ENCODE peak calls at places on chromosomes 12 and 14, in six cellular contexts. One of them, this sample, is unnamed.

GRCh38 chr12:32418903-32419519 is 19.7 kb downstream of the FGD4 start:
- DNase-seq in fibroblast of lung: no peak
- DNase-seq in GM23338: peak; percentile 54
- DNase-seq in mammary epithelial cell: no peak
- DNase-seq in neural progenitor cell: peak; percentile 11
- DNase-seq in OCI-LY7: no peak
- DNase-seq in this sample: peak; percentile 73

GRCh38 chr14:103721334-103722120 is 5.9 kb downstream of the ZFYVE21 start:
- DNase-seq in fibroblast of lung: no peak
- DNase-seq in GM23338: no peak
- DNase-seq in mammary epithelial cell: peak; percentile 94
- DNase-seq in neural progenitor cell: no peak
- DNase-seq in OCI-LY7: no peak
- DNase-seq in this sample: no peak

GRCh38 chr12:21980544-21980943 is 39.3 kb upstream of the ABCC9 start:
- DNase-seq in fibroblast of lung: no peak
- DNase-seq in GM23338: no peak
- DNase-seq in mammary epithelial cell: no peak
- DNase-seq in neural progenitor cell: no peak
- DNase-seq in OCI-LY7: no peak
- DNase-seq in this sample: no peak

GRCh38 chr14:90193925-90194324 is 62.4 kb upstream of the PSMC1 start:
- DNase-seq in fibroblast of lung: no peak
- DNase-seq in GM23338: peak; percentile 81
- DNase-seq in mammary epithelial cell: no peak
- DNase-seq in neural progenitor cell: peak; percentile 31
- DNase-seq in OCI-LY7: peak; percentile 9
- DNase-seq in this sample: peak; percentile 63

GRCh38 chr12:111828338-111828979 is 13.6 kb upstream of the MAPKAPK5 start:
- DNase-seq in fibroblast of lung: no peak
- DNase-seq in GM23338: no peak
- DNase-seq in mammary epithelial cell: no peak
- DNase-seq in neural progenitor cell: no peak
- DNase-seq in OCI-LY7: no peak
- DNase-seq in this sample: no peak

GRCh38 chr14:57686317-57686716 is 179.6 kb downstream of the SLC35F4 start:
- DNase-seq in fibroblast of lung: no peak
- DNase-seq in GM23338: no peak
- DNase-seq in mammary epithelial cell: no peak
- DNase-seq in neural progenitor cell: peak; percentile 20
- DNase-seq in OCI-LY7: no peak
- DNase-seq in this sample: no peak

GRCh38 chr12:40688085-40688725 is 4.0 kb upstream of the CNTN1 start:
- DNase-seq in fibroblast of lung: no peak
- DNase-seq in GM23338: no peak
- DNase-seq in mammary epithelial cell: no peak
- DNase-seq in neural progenitor cell: no peak
- DNase-seq in OCI-LY7: no peak
- DNase-seq in this sample: no peak

GRCh38 chr12:115320967-115321366 is 637.0 kb upstream of the TBX3 start:
- DNase-seq in fibroblast of lung: no peak
- DNase-seq in GM23338: no peak
- DNase-seq in mammary epithelial cell: no peak
- DNase-seq in neural progenitor cell: no peak
- DNase-seq in OCI-LY7: no peak
- DNase-seq in this sample: no peak

GRCh38 chr14:90281261-90281660 is 24.9 kb downstream of the PSMC1 start:
- DNase-seq in fibroblast of lung: peak; percentile 43
- DNase-seq in GM23338: no peak
- DNase-seq in mammary epithelial cell: peak; percentile 80
- DNase-seq in neural progenitor cell: no peak
- DNase-seq in OCI-LY7: no peak
- DNase-seq in this sample: no peak

GRCh38 chr12:127893875-127894635 is 372.9 kb upstream of the TMEM132C start:
- DNase-seq in fibroblast of lung: no peak
- DNase-seq in GM23338: peak; percentile 54
- DNase-seq in mammary epithelial cell: no peak
- DNase-seq in neural progenitor cell: peak; percentile 60
- DNase-seq in OCI-LY7: peak; percentile 22
- DNase-seq in this sample: peak; percentile 74

GRCh38 chr12:94534761-94535613 is 75.3 kb upstream of the CEP83 start:
- DNase-seq in fibroblast of lung: no peak
- DNase-seq in GM23338: peak; percentile 13
- DNase-seq in mammary epithelial cell: no peak
- DNase-seq in neural progenitor cell: peak; percentile 70
- DNase-seq in OCI-LY7: no peak
- DNase-seq in this sample: no peak

GRCh38 chr14:71107921-71108320 is 200.7 kb downstream of the PCNX1 start:
- DNase-seq in fibroblast of lung: no peak
- DNase-seq in GM23338: no peak
- DNase-seq in mammary epithelial cell: no peak
- DNase-seq in neural progenitor cell: no peak
- DNase-seq in OCI-LY7: no peak
- DNase-seq in this sample: no peak

GRCh38 chr14:52360831-52361230 is 46.7 kb downstream of the PTGER2 start:
- DNase-seq in fibroblast of lung: no peak
- DNase-seq in GM23338: peak; percentile 21
- DNase-seq in mammary epithelial cell: no peak
- DNase-seq in neural progenitor cell: peak; percentile 2
- DNase-seq in OCI-LY7: no peak
- DNase-seq in this sample: peak; percentile 73

GRCh38 chr12:111570090-111570961 is 28.8 kb downstream of the ATXN2 start:
- DNase-seq in fibroblast of lung: peak; percentile 70
- DNase-seq in GM23338: no peak
- DNase-seq in mammary epithelial cell: peak; percentile 73
- DNase-seq in neural progenitor cell: no peak
- DNase-seq in OCI-LY7: no peak
- DNase-seq in this sample: peak; percentile 72

GRCh38 chr12:78938341-78939084 is 73.9 kb downstream of the SYT1 start:
- DNase-seq in fibroblast of lung: no peak
- DNase-seq in GM23338: no peak
- DNase-seq in mammary epithelial cell: no peak
- DNase-seq in neural progenitor cell: no peak
- DNase-seq in OCI-LY7: no peak
- DNase-seq in this sample: no peak

GRCh38 chr14:99479903-99480855 is 480 bp downstream of the SETD3 start:
- DNase-seq in fibroblast of lung: peak; percentile 46
- DNase-seq in GM23338: peak; percentile 68
- DNase-seq in mammary epithelial cell: peak; percentile 54
- DNase-seq in neural progenitor cell: peak; percentile 75
- DNase-seq in OCI-LY7: peak; percentile 45
- DNase-seq in this sample: peak; percentile 69

GRCh38 chr14:56268653-56269052 is 150.4 kb downstream of the PELI2 start:
- DNase-seq in fibroblast of lung: peak; percentile 48
- DNase-seq in GM23338: peak; percentile 3
- DNase-seq in mammary epithelial cell: no peak
- DNase-seq in neural progenitor cell: no peak
- DNase-seq in OCI-LY7: no peak
- DNase-seq in this sample: peak; percentile 88
- H3K79me2 ChIP-seq in fibroblast of lung: no peaks in the 10 kb centered on the region
- H3K79me2 ChIP-seq in GM23338: no peaks in the 10 kb centered on the region
- H3K79me2 ChIP-seq in mammary epithelial cell: no peaks in the 10 kb centered on the region
- H3K79me2 ChIP-seq in neural progenitor cell: no peaks in the 10 kb centered on the region
- H3K79me2 ChIP-seq in OCI-LY7: no peaks in the 10 kb centered on the region
- H3K79me2 ChIP-seq in this sample: no peaks in the 10 kb centered on the region

DNA sequence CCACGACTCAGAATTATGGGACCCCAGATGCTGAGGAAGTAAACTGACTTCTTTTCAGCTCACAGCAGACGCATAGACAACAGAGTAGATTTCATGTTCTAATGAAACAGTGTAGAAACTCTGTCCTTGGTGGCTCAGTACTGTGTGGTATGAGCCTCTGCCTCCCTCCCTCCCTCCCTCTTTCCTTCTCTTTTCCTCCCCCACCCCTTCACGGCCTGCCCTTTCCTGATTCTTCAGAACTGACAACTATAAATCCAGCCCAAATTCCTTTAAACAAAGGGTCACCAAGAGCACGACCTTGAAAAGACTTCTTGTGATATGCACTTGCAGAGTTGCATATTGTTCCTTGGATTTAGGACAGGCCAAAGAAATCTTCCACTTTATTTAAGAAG is 163.9 kb downstream of the ETV6 start:
- DNase-seq in fibroblast of lung: no peak
- DNase-seq in GM23338: peak; percentile 37
- DNase-seq in mammary epithelial cell: no peak
- DNase-seq in neural progenitor cell: peak; percentile 16
- DNase-seq in OCI-LY7: no peak
- DNase-seq in this sample: peak; percentile 47
- H3K4me3 ChIP-seq in fibroblast of lung: no peak overlapping the region
- H3K4me3 ChIP-seq in GM23338: peak overlapping the region; percentile 22
- H3K4me3 ChIP-seq in mammary epithelial cell: no peak overlapping the region
- H3K4me3 ChIP-seq in neural progenitor cell: peak overlapping the region; percentile 40
- H3K4me3 ChIP-seq in OCI-LY7: peak overlapping the region; percentile 54
- H3K4me3 ChIP-seq in this sample: no peak overlapping the region

GRCh38 chr14:101980700-101981099 is 16.3 kb downstream of the DYNC1H1 start:
- DNase-seq in fibroblast of lung: peak; percentile 97
- DNase-seq in GM23338: no peak
- DNase-seq in mammary epithelial cell: peak; percentile 98
- DNase-seq in neural progenitor cell: no peak
- DNase-seq in OCI-LY7: peak; percentile 51
- DNase-seq in this sample: no peak

GRCh38 chr14:101975231-101975630 is 10.9 kb downstream of the DYNC1H1 start:
- DNase-seq in fibroblast of lung: no peak
- DNase-seq in GM23338: no peak
- DNase-seq in mammary epithelial cell: no peak
- DNase-seq in neural progenitor cell: no peak
- DNase-seq in OCI-LY7: no peak
- DNase-seq in this sample: no peak

GRCh38 chr14:101980251-101980650 is 15.9 kb downstream of the DYNC1H1 start:
- DNase-seq in fibroblast of lung: no peak
- DNase-seq in GM23338: no peak
- DNase-seq in mammary epithelial cell: no peak
- DNase-seq in neural progenitor cell: no peak
- DNase-seq in OCI-LY7: no peak
- DNase-seq in this sample: no peak

GRCh38 chr14:101979666-101980065 is 15.3 kb downstream of the DYNC1H1 start:
- DNase-seq in fibroblast of lung: no peak
- DNase-seq in GM23338: no peak
- DNase-seq in mammary epithelial cell: no peak
- DNase-seq in neural progenitor cell: no peak
- DNase-seq in OCI-LY7: no peak
- DNase-seq in this sample: no peak

DNA sequence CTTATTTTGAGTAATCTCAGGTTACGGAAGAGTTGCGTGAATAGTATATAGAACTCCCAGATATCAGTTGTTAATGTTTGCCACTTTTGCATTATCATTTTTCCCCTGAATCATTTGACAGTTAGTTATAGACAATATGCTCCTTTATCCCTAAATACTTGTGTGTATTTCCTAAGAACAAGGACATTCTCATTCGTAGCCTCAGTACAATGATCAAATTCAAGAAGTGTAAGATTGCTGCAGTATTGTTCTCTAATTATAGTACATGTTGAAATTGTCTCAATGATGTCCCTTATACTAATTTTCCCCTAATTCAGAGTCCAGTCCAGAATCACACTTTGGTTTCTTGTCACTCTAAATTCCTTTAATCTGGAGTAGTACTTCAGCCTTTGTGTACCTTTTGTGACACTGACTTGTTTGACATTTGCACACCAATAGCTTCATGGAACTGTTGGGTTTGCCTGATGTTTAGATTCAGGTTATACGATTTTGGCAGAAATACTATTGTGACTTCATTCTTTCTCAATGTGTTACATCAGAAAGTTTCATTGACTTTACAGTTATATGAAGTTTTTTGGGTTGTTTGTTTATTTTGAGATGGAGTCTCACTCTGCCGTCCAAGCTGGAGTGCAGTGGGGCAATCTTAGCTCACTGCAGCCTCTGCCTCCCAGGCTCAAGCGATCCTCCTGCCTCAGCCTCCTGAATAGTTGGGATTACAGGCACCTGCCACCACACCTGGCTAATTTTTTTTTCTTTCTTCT is 13.1 kb downstream of the DYNC1H1 start:
- DNase-seq in fibroblast of lung: peak; percentile 78
- DNase-seq in GM23338: no peak
- DNase-seq in mammary epithelial cell: no peak
- DNase-seq in neural progenitor cell: no peak
- DNase-seq in OCI-LY7: no peak
- DNase-seq in this sample: no peak
- H3K79me2 ChIP-seq in fibroblast of lung: peaks cover 63% of the 10 kb centered on the region
- H3K79me2 ChIP-seq in GM23338: peaks cover 50% of the 10 kb centered on the region
- H3K79me2 ChIP-seq in mammary epithelial cell: peaks cover 74% of the 10 kb centered on the region
- H3K79me2 ChIP-seq in neural progenitor cell: peaks cover 53% of the 10 kb centered on the region
- H3K79me2 ChIP-seq in OCI-LY7: peaks cover 33% of the 10 kb centered on the region
- H3K79me2 ChIP-seq in this sample: peaks cover 21% of the 10 kb centered on the region

GRCh38 chr12:116601524-116601923 is 42.3 kb downstream of the MAP1LC3B2 start:
- DNase-seq in fibroblast of lung: peak; percentile 48
- DNase-seq in GM23338: no peak
- DNase-seq in mammary epithelial cell: peak; percentile 48
- DNase-seq in neural progenitor cell: no peak
- DNase-seq in OCI-LY7: no peak
- DNase-seq in this sample: no peak

GRCh38 chr12:116600959-116601358 is 41.8 kb downstream of the MAP1LC3B2 start:
- DNase-seq in fibroblast of lung: no peak
- DNase-seq in GM23338: no peak
- DNase-seq in mammary epithelial cell: no peak
- DNase-seq in neural progenitor cell: no peak
- DNase-seq in OCI-LY7: no peak
- DNase-seq in this sample: no peak

GRCh38 chr12:116599285-116600122 is 40.3 kb downstream of the MAP1LC3B2 start:
- DNase-seq in fibroblast of lung: peak; percentile 83
- DNase-seq in GM23338: peak; percentile 86
- DNase-seq in mammary epithelial cell: peak; percentile 27
- DNase-seq in neural progenitor cell: peak; percentile 86
- DNase-seq in OCI-LY7: peak; percentile 67
- DNase-seq in this sample: peak; percentile 82

GRCh38 chr12:116597886-116598285 is 38.7 kb downstream of the MAP1LC3B2 start:
- DNase-seq in fibroblast of lung: no peak
- DNase-seq in GM23338: no peak
- DNase-seq in mammary epithelial cell: no peak
- DNase-seq in neural progenitor cell: no peak
- DNase-seq in OCI-LY7: no peak
- DNase-seq in this sample: no peak

DNA sequence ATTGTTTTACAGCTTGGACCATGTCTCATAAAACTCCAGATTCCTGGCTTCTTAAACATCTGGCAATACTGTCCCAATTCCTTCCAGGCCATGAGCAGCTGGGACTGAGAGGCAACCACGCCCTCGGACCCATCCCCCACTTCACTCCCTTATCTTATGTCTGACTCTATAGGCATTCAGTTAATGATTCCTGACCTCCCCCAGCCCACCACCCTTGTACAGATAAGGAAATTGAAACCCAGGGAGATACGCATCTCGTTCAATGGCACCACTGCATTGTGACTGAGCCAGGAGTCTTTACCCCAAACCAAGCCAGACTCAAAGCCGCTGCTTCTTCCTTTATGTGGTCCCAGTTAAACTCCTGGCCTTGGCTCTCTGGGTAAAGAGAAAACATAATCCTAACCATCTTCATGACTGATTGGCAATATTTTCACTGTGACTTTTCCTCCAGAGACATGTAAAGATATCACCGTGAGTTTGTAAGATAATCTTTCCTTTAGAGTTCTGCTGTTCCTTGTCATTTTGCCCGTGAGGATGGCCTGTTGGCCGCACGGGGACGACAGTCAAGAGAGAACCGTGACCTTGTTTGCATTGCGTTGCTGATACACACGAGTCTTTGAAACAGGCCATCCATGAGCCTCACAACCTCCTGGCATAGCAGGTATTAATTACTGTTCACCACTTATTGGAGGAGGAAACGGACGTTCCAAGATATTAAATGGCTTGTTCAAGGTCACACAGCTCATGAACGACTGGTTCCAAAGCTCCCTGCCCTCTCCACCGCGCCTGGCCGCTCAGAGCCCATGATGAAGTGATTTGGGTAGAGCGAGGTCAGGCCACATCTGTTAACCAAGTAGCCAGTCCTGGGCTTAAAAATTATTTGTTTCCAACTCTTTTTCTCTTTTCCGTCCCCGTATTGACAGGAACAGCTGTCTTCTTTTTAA is 39.4 kb downstream of the MAP1LC3B2 start:
- DNase-seq in fibroblast of lung: peak; percentile 17
- DNase-seq in GM23338: no peak
- DNase-seq in mammary epithelial cell: no peak
- DNase-seq in neural progenitor cell: no peak
- DNase-seq in OCI-LY7: no peak
- DNase-seq in this sample: peak; percentile 85
- H3K4me3 ChIP-seq in fibroblast of lung: peak overlapping the region; percentile 34
- H3K4me3 ChIP-seq in GM23338: peak overlapping the region; percentile 41
- H3K4me3 ChIP-seq in mammary epithelial cell: no peak overlapping the region
- H3K4me3 ChIP-seq in neural progenitor cell: no peak overlapping the region
- H3K4me3 ChIP-seq in OCI-LY7: no peak overlapping the region
- H3K4me3 ChIP-seq in this sample: no peak overlapping the region

This sample was measured in mesendoderm.